ENCODE peak calls at places on chromosomes 11 and 22, in four cellular contexts. Q is HCT116, Y is K562, M is SK-N-SH. L is an unnamed sample.

GRCh38 chr11:31214337-31214736 is 155.2 kb downstream of the DCDC1 start:
- DNase-seq in Q (no peak), Y (peak), M (no peak), L (no peak)

GRCh38 chr11:127670372-127670771 is 669.8 kb upstream of the KIRREL3 start:
- DNase-seq in Q (no peak), Y (no peak), M (no peak), L (no peak)

GRCh38 chr11:57491371-57492061 is 24.0 kb downstream of the SLC43A1 start:
- DNase-seq in Q (no peak), Y (peak), M (peak), L (peak)

GRCh38 chr11:92941676-92942571 is 27.5 kb upstream of the MTNR1B start:
- DNase-seq in Q (peak), Y (peak), M (peak), L (no peak)

GRCh38 chr11:96736591-96736990 is 346.8 kb downstream of the JRKL start:
- DNase-seq in Q (no peak), Y (no peak), M (no peak), L (no peak)

GRCh38 chr11:44565746-44566558 is 489 bp downstream of the CD82 start:
- DNase-seq in Q (no peak), Y (no peak), M (no peak), L (no peak)

GRCh38 chr11:1307998-1308744 is 1.3 kb downstream of the TOLLIP start:
- DNase-seq in Q (no peak), Y (no peak), M (peak), L (peak)

GRCh38 chr11:70422692-70423522 is 24.6 kb downstream of the CTTN start:
- DNase-seq in Q (no peak), Y (no peak), M (no peak), L (no peak)

GRCh38 chr11:2115308-2115707 is 23.9 kb downstream of the IGF2 start:
- DNase-seq in Q (no peak), Y (no peak), M (no peak), L (no peak)

GRCh38 chr11:9850224-9850895 is 186.5 kb downstream of the SWAP70 start:
- DNase-seq in Q (no peak), Y (no peak), M (no peak), L (no peak)

DNA sequence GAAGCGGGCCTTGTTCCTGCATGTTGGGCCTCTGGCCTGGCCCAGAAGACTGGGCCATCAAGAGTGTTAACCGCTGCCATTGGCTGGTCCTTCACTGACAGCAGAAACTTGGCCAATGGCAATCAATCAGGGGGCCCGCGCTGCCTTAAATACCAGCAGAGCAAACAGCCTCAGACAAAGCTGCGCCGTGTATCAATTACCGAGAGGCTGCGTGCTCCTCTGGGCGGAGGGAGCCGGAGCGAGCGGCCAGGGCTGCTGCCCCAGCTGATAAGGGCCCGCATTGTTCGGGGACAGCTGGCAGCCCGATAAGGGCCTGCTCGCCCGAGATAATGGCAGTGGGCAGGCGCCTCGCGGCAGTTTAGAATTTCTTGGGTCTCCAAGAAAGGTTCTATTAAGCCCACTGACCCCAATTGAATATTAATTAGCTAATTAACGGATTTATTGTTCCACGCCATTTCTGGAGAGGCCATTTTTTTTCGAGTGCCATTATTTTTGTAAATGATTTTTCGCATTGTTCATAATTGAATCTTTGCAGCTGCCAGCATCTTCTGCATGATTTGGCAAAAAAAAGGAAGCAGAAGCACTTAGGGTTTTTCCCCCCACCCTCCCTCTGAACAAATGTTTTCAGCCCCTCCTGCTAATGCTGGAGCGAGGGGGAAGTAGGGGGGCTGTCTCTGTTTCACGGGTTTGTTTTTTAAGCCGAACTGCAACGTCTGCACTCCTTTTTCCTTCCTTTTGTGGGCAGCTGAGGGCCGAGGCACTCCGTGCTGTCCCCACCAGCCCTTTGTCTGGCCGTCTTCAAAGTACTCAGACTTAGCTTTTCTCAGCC is 37.6 kb upstream of the RIC3 start:
- DNase-seq in Q (no peak), Y (peak), M (peak), L (peak)
- TF ChIP-seq YY1 in Q (no peak), Y (no peak), M (no peak), L (no peak)

GRCh38 chr11:72303179-72303578 is 59.2 kb upstream of the PHOX2A start:
- DNase-seq in Q (no peak), Y (no peak), M (no peak), L (no peak)
- TF ChIP-seq YY1 in Q (no peak), Y (no peak), M (no peak), L (no peak)

GRCh38 chr11:11465280-11465679 is 112.2 kb upstream of the CSNK2A3 start:
- DNase-seq in Q (no peak), Y (no peak), M (no peak), L (no peak)

GRCh38 chr11:11461473-11461872 is 108.4 kb upstream of the CSNK2A3 start:
- DNase-seq in Q (no peak), Y (no peak), M (no peak), L (no peak)

GRCh38 chr11:11467278-11467677 is 114.2 kb upstream of the CSNK2A3 start:
- DNase-seq in Q (no peak), Y (no peak), M (peak), L (no peak)

GRCh38 chr11:11463397-11463796 is 110.3 kb upstream of the CSNK2A3 start:
- DNase-seq in Q (no peak), Y (no peak), M (peak), L (no peak)

GRCh38 chr11:11464555-11464954 is 111.5 kb upstream of the CSNK2A3 start:
- DNase-seq in Q (no peak), Y (no peak), M (no peak), L (no peak)
- TF ChIP-seq YY1 in Q (no peak), Y (no peak), M (no peak), L (no peak)

GRCh38 chr11:71451596-71452353 is 1.2 kb upstream of the NADSYN1 start:
- DNase-seq in Q (no peak), Y (peak), M (no peak), L (no peak)
- TF ChIP-seq YY1 in Q (no peak), Y (no peak), M (no peak), L (no peak)

GRCh38 chr11:36062796-36063380 is 119.0 kb downstream of the LDLRAD3 start:
- DNase-seq in Q (no peak), Y (no peak), M (no peak), L (no peak)
- TF ChIP-seq YY1 in Q (no peak), Y (no peak), M (no peak), L (no peak)

DNA sequence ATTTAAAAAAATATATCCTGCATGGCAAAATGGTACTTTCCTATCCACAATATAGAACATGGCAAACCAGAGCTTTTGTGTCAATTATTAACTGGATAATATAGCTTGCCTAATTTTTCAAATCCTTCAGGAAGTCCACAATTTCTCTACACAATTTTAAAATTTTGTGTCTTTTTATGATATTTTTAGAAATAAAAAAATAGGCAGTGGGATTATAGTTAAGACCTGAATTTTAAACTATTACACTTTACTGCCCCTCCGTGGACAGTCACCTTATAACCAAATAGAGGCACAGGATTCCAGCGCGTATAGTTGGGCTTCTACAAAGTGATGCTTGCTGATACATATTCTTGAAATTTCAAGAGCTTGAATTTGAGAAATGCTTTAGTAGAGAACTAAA is 2.1 kb upstream of the DMC1 start:
- DNase-seq in Q (peak), Y (peak), M (peak), L (peak)
- TF ChIP-seq YY1 in Q (no peak), Y (no peak), M (no peak), L (no peak)

GRCh38 chr11:122642472-122642922 is 13.0 kb upstream of the UBASH3B start:
- DNase-seq in Q (peak), Y (no peak), M (no peak), L (no peak)
- TF ChIP-seq YY1 in Q (peak), Y (no peak), M (peak), L (no peak)

L was measured in H1.